ENCODE peak calls at places on chromosomes 2 and 18, in four cellular contexts. U is fibroblast of mammary gland, W is GM12878, R is HL-60. Z is an unnamed sample.

GRCh38 chr2:18345848-18346247 is 214.6 kb downstream of the RDH14 start:
- DNase-seq in U (peak; percentile 12), W (no peak), R (no peak), Z (no peak)

GRCh38 chr2:146659976-146660375 is 1184.9 kb upstream of the ACVR2A start:
- DNase-seq in U (no peak), W (no peak), R (no peak), Z (no peak)

GRCh38 chr2:182716665-182716990 is 571 bp downstream of the DNAJC10 start:
- DNase-seq in U (no peak), W (no peak), R (no peak), Z (no peak)

GRCh38 chr2:238700122-238700457 is 147.8 kb upstream of the TWIST2 start:
- DNase-seq in U (peak; percentile 79), W (no peak), R (no peak), Z (no peak)

GRCh38 chr2:88171966-88172365 is 1.8 kb downstream of the THNSL2 start:
- DNase-seq in U (no peak), W (no peak), R (no peak), Z (no peak)

GRCh38 chr2:24026233-24026632 is 16.3 kb downstream of the MFSD2B start:
- DNase-seq in U (no peak), W (no peak), R (no peak), Z (no peak)

GRCh38 chr18:12741351-12741750 is 38.5 kb downstream of the PSMG2 start:
- DNase-seq in U (peak; percentile 91), W (no peak), R (no peak), Z (no peak)

GRCh38 chr2:75582840-75583239 is 22.1 kb upstream of the EVA1A start:
- DNase-seq in U (no peak), W (no peak), R (no peak), Z (no peak)

GRCh38 chr18:58781627-58782194 is 83.0 kb upstream of the ZNF532 start:
- DNase-seq in U (peak; percentile 79), W (peak; percentile 57), R (peak; percentile 37), Z (peak; percentile 82)

GRCh38 chr2:143110759-143111428 is 18.3 kb upstream of the ARHGAP15 start:
- DNase-seq in U (peak; percentile 75), W (peak; percentile 62), R (peak; percentile 47), Z (peak; percentile 83)

GRCh38 chr18:22551536-22552151 is 133.9 kb upstream of the CTAGE1 start:
- DNase-seq in U (peak; percentile 88), W (no peak), R (no peak), Z (no peak)

GRCh38 chr2:11129598-11130449 is 25.4 kb upstream of the SLC66A3 start:
- DNase-seq in U (no peak), W (no peak), R (peak; percentile 27), Z (peak; percentile 60)

GRCh38 chr2:186925514-186925913 is 76.5 kb upstream of the ZSWIM2 start:
- DNase-seq in U (no peak), W (no peak), R (no peak), Z (no peak)

GRCh38 chr2:40489678-40489960 is 37.7 kb upstream of the SLC8A1 start:
- DNase-seq in U (no peak), W (no peak), R (no peak), Z (no peak)

GRCh38 chr2:113227698-113228097 is 51.0 kb downstream of the PAX8 start:
- DNase-seq in U (no peak), W (no peak), R (no peak), Z (no peak)

GRCh38 chr18:75090336-75090735 is 118.6 kb downstream of the PTGR3 start:
- DNase-seq in U (no peak), W (no peak), R (no peak), Z (no peak)

GRCh38 chr2:137928547-137929503 is 35.4 kb upstream of the HNMT start:
- DNase-seq in U (peak; percentile 53), W (no peak), R (no peak), Z (no peak)

GRCh38 chr2:238135601-238136150 is 2.8 kb upstream of the KLHL30 start:
- DNase-seq in U (no peak), W (no peak), R (no peak), Z (no peak)

GRCh38 chr2:119659601-119660342 is 19.2 kb upstream of the TMEM177 start:
- DNase-seq in U (peak; percentile 54), W (no peak), R (no peak), Z (peak; percentile 56)

GRCh38 chr2:23859983-23860382 is 66.9 kb downstream of the ATAD2B start:
- DNase-seq in U (peak; percentile 50), W (no peak), R (no peak), Z (no peak)

GRCh38 chr18:2529154-2529553 is 42.2 kb downstream of the METTL4 start:
- DNase-seq in U (no peak), W (no peak), R (no peak), Z (no peak)

GRCh38 chr2:236919209-236919608 is 166.5 kb upstream of the COPS8 start:
- DNase-seq in U (peak; percentile 63), W (no peak), R (no peak), Z (no peak)

GRCh38 chr2:177692042-177692823 is 299.7 kb downstream of the AGPS start:
- DNase-seq in U (no peak), W (no peak), R (no peak), Z (no peak)

GRCh38 chr2:170815311-170815710 is 1.4 kb upstream of the GAD1 start:
- DNase-seq in U (no peak), W (no peak), R (no peak), Z (no peak)

GRCh38 chr2:38740851-38741541 is 10.2 kb downstream of the SRSF7 start:
- DNase-seq in U (peak; percentile 59), W (no peak), R (no peak), Z (no peak)

GRCh38 chr2:203585541-203585940 is 50.4 kb upstream of the RAPH1 start:
- DNase-seq in U (no peak), W (no peak), R (no peak), Z (no peak)

GRCh38 chr2:149733936-149734685 is 146.5 kb upstream of the MMADHC start:
- DNase-seq in U (peak; percentile 44), W (no peak), R (no peak), Z (no peak)

GRCh38 chr18:62759704-62760402 is 44.5 kb downstream of the PHLPP1 start:
- DNase-seq in U (peak; percentile 78), W (no peak), R (no peak), Z (no peak)

GRCh38 chr2:85601771-85602475 is 575 bp downstream of the TMEM150A start:
- DNase-seq in U (no peak), W (no peak), R (no peak), Z (no peak)

GRCh38 chr2:19738707-19739106 is 163.1 kb downstream of the TTC32 start:
- DNase-seq in U (peak; percentile 74), W (no peak), R (no peak), Z (no peak)

GRCh38 chr2:172105715-172106124 is 3.0 kb upstream of the DLX2 start:
- DNase-seq in U (no peak), W (no peak), R (no peak), Z (no peak)

GRCh38 chr18:9772847-9773677 is 65.0 kb downstream of the RAB31 start:
- DNase-seq in U (no peak), W (no peak), R (no peak), Z (no peak)

GRCh38 chr18:9775172-9775571 is 67.1 kb downstream of the RAB31 start:
- DNase-seq in U (no peak), W (no peak), R (peak; percentile 94), Z (no peak)

GRCh38 chr18:9774150-9774549 is 66.0 kb downstream of the RAB31 start:
- DNase-seq in U (no peak), W (no peak), R (no peak), Z (no peak)

GRCh38 chr18:9771977-9772660 is 64.0 kb downstream of the RAB31 start:
- DNase-seq in U (no peak), W (no peak), R (no peak), Z (no peak)

DNA sequence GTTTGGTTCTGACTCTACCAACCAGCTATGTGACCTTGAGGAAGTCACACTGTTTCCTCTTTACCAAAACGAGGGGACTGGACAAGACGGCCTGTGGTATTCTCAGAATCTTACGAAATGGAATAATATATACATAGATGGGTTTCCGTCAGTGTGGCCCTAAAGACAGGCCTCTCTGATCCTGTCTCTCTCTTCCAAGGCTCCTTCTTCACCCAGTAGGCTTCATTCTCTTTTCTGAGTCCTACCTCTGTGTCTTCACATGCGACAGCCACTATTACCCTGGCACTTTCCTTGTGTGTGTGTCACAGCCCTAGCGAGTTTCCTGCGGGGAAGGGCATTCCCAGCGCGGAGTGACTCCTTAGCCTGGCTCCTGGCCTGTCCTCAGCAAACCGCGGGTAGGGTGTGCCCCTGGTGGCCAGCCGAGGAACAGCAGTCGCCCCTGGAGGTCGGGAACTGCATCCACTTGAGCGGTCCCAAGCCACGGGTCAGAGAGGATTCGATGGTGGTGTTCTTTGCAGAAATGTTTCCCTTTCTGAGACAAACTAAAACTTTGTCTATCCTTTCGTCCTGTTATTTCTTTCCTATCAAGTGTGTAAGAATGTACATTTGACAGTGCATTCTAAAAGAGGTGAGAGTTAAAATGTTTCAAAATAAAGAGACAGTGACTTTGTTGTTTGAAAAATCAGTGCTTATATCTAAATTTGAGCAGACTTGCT is 63.3 kb downstream of the RAB31 start:
- DNase-seq in U (peak; percentile 73), W (no peak), R (peak; percentile 81), Z (peak; percentile 73)
- H3K4me3 ChIP-seq in U (no peak overlapping the region), W (no peak overlapping the region), R (no peak overlapping the region), Z (no peak overlapping the region)

DNA sequence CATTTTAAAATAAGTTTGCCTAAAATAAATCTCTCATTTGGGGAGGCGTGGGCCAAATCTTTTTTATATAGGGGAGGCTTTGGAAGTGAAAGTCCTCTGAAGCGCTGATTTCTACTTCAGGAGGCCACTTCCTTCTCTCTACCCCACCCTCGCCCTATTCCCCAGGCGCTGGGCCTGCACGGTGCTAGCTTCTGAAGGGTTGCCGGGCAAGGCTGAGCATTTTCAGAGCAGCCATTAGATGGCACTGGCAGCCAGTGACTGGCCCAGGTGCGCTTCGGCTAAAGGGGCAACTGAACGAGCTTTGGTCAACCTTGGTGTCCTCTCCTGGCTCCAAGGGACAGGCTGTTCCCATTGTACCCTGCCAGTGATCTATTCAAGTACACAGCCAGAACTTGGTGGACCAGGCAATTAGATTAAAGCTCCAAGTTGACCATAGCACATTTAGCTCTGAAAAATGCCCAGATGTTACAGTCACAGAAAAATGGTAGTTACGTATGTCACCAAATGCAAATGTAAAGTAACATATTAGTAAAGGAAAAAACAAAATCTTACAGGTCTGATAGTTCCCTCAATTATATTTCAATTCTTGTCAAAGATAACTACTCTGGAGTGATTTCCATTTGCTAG is 2.3 kb downstream of the POMC start:
- DNase-seq in U (no peak), W (peak; percentile 49), R (no peak), Z (peak; percentile 75)
- TF ChIP-seq CTCF in U (no peak), W (peak; percentile 97), R (peak; percentile 11), Z (peak; percentile 54)

DNA sequence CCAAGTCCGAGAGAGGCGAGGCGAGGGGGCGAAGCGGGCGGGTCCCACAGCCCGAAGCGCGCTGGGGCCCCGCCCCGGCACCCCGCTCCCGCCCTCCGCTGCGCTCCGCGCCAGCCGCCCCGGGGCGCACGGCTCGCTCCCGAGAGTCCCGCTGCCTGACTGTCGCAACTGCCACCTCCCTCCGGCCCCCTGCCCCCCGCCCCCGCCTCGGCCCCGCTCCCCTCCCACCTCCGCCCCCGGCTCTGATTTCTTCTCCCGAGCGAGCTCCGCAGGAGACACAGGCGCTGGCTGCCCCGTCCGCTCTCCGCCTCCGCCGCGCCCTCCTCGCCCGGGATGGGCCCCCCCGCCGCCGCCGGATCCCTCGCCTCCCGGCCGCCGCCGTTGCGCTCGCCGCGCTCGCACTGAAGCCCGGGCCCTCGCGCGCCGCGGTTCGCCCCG is at the start of gene WNT6:
- DNase-seq in U (no peak), W (no peak), R (no peak), Z (no peak)
- H3K4me3 ChIP-seq in U (no peak within 1 kb of the TSS), W (no peak within 1 kb of the TSS), R (no peak within 1 kb of the TSS), Z (no peak within 1 kb of the TSS)

GRCh38 chr2:155815851-155816250 is 516.7 kb downstream of the NR4A2 start:
- DNase-seq in U (peak; percentile 13), W (peak; percentile 5), R (peak; percentile 36), Z (peak; percentile 60)
- TF ChIP-seq CTCF in U (peak; percentile 20), W (peak; percentile 69), R (peak; percentile 16), Z (peak; percentile 64)